ENCODE peak calls at places on chromosomes 2 and 18, in five cellular contexts. One of them, this sample, is unnamed.

GRCh38 chr2:225998653-225999052 is 599.1 kb downstream of the NYAP2 start:
- DNase-seq in SK-N-SH: no peak
- DNase-seq in K562: no peak
- DNase-seq in HCT116: no peak
- DNase-seq in H1: no peak
- DNase-seq in this sample: no peak

GRCh38 chr2:136439277-136439676 is 321.3 kb upstream of the CXCR4 start:
- DNase-seq in SK-N-SH: no peak
- DNase-seq in K562: no peak
- DNase-seq in HCT116: no peak
- DNase-seq in H1: no peak
- DNase-seq in this sample: no peak

GRCh38 chr18:9210996-9211395 is 74.4 kb downstream of the ANKRD12 start:
- DNase-seq in SK-N-SH: no peak
- DNase-seq in K562: no peak
- DNase-seq in HCT116: no peak
- DNase-seq in H1: no peak
- DNase-seq in this sample: no peak

GRCh38 chr2:26712486-26713465 is 20.3 kb downstream of the KCNK3 start:
- DNase-seq in SK-N-SH: peak
- DNase-seq in K562: no peak
- DNase-seq in HCT116: no peak
- DNase-seq in H1: no peak
- DNase-seq in this sample: no peak

GRCh38 chr18:5646739-5647138 is 102.9 kb upstream of the EPB41L3 start:
- DNase-seq in SK-N-SH: no peak
- DNase-seq in K562: no peak
- DNase-seq in HCT116: no peak
- DNase-seq in H1: no peak
- DNase-seq in this sample: no peak

GRCh38 chr2:98378901-98379300 is 32.6 kb downstream of the CNGA3 start:
- DNase-seq in SK-N-SH: no peak
- DNase-seq in K562: no peak
- DNase-seq in HCT116: no peak
- DNase-seq in H1: peak
- DNase-seq in this sample: no peak

GRCh38 chr2:101420623-101421022 is 33.3 kb upstream of the CREG2 start:
- DNase-seq in SK-N-SH: no peak
- DNase-seq in K562: no peak
- DNase-seq in HCT116: no peak
- DNase-seq in H1: no peak
- DNase-seq in this sample: no peak

GRCh38 chr2:88654714-88655113 is 27.4 kb upstream of the EIF2AK3 start:
- DNase-seq in SK-N-SH: no peak
- DNase-seq in K562: no peak
- DNase-seq in HCT116: no peak
- DNase-seq in H1: no peak
- DNase-seq in this sample: no peak

GRCh38 chr2:96890726-96891385 is 21.0 kb upstream of the SEMA4C start:
- DNase-seq in SK-N-SH: peak
- DNase-seq in K562: no peak
- DNase-seq in HCT116: no peak
- DNase-seq in H1: no peak
- DNase-seq in this sample: no peak

GRCh38 chr2:42192010-42192373 is 22.8 kb downstream of the EML4 start:
- DNase-seq in SK-N-SH: no peak
- DNase-seq in K562: no peak
- DNase-seq in HCT116: no peak
- DNase-seq in H1: no peak
- DNase-seq in this sample: no peak

GRCh38 chr2:10300997-10301945 is 1.4 kb upstream of the HPCAL1 start:
- DNase-seq in SK-N-SH: no peak
- DNase-seq in K562: no peak
- DNase-seq in HCT116: no peak
- DNase-seq in H1: no peak
- DNase-seq in this sample: no peak

GRCh38 chr2:101152195-101153076 is 1.3 kb upstream of the TBC1D8 start:
- DNase-seq in SK-N-SH: peak
- DNase-seq in K562: no peak
- DNase-seq in HCT116: peak
- DNase-seq in H1: peak
- DNase-seq in this sample: peak

GRCh38 chr18:76801567-76802505 is 20.5 kb upstream of the ZNF236 start:
- DNase-seq in SK-N-SH: peak
- DNase-seq in K562: peak
- DNase-seq in HCT116: no peak
- DNase-seq in H1: peak
- DNase-seq in this sample: peak

GRCh38 chr2:120934891-120935338 is 199.2 kb downstream of the GLI2 start:
- DNase-seq in SK-N-SH: no peak
- DNase-seq in K562: no peak
- DNase-seq in HCT116: peak
- DNase-seq in H1: no peak
- DNase-seq in this sample: no peak

GRCh38 chr2:219350938-219351280 is 18.4 kb upstream of the RESP18 start:
- DNase-seq in SK-N-SH: no peak
- DNase-seq in K562: no peak
- DNase-seq in HCT116: no peak
- DNase-seq in H1: no peak
- DNase-seq in this sample: no peak

GRCh38 chr2:219353129-219353528 is 20.6 kb upstream of the RESP18 start:
- DNase-seq in SK-N-SH: no peak
- DNase-seq in K562: no peak
- DNase-seq in HCT116: no peak
- DNase-seq in H1: no peak
- DNase-seq in this sample: no peak

GRCh38 chr2:219354582-219354981 is 22.0 kb upstream of the RESP18 start:
- DNase-seq in SK-N-SH: no peak
- DNase-seq in K562: no peak
- DNase-seq in HCT116: no peak
- DNase-seq in H1: no peak
- DNase-seq in this sample: no peak

GRCh38 chr2:219352448-219353023 is 20.0 kb upstream of the RESP18 start:
- DNase-seq in SK-N-SH: peak
- DNase-seq in K562: peak
- DNase-seq in HCT116: peak
- DNase-seq in H1: peak
- DNase-seq in this sample: peak

DNA sequence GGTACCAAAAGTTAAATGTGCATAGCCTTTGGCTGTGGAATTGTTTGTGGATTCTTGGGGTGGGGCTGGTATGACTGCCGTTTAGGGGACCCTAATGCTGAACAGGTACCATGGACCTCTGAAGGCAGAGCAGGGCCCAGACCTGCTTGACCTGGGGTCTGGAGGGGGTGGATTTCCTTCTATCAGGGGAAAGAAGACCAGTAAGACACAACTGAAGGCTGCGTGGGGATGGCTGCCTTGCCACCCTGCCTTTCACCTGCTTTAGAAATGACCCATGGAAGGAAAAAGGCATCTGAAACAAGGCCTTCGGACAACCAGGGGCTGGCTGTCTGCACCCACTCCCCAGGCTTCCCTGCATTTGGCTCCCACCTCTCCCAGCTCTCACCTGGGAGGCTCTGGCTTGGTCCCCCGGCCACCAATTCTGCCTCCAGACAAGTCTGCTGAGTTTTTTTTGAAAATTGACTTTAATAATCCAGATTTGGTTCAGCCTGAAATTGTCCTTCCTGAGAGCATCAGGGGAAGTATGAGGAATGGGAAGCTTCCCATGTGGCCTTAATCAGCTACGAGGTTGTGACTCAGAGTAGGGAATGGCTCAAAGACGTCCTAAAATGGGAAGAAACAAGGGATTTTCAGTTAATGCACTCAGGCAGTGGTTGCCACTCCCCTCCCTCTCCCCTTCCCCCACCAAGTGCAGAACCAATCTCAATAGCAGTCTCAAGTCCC is 17.8 kb upstream of the RESP18 start:
- DNase-seq in SK-N-SH: no peak
- DNase-seq in K562: no peak
- DNase-seq in HCT116: no peak
- DNase-seq in H1: no peak
- DNase-seq in this sample: no peak
- TF ChIP-seq JUND in SK-N-SH: no peak
- TF ChIP-seq JUND in K562: no peak
- TF ChIP-seq JUND in HCT116: no peak
- TF ChIP-seq JUND in H1: no peak
- TF ChIP-seq JUND in this sample: no peak

GRCh38 chr2:135255208-135255607 is 203.1 kb downstream of the RAB3GAP1 start:
- DNase-seq in SK-N-SH: no peak
- DNase-seq in K562: no peak
- DNase-seq in HCT116: no peak
- DNase-seq in H1: no peak
- DNase-seq in this sample: no peak

GRCh38 chr2:135258193-135258592 is 206.1 kb downstream of the RAB3GAP1 start:
- DNase-seq in SK-N-SH: no peak
- DNase-seq in K562: no peak
- DNase-seq in HCT116: no peak
- DNase-seq in H1: no peak
- DNase-seq in this sample: peak

GRCh38 chr2:135256531-135257258 is 204.6 kb downstream of the RAB3GAP1 start:
- DNase-seq in SK-N-SH: no peak
- DNase-seq in K562: no peak
- DNase-seq in HCT116: no peak
- DNase-seq in H1: no peak
- DNase-seq in this sample: no peak

GRCh38 chr2:135259116-135259515 is 207.0 kb downstream of the RAB3GAP1 start:
- DNase-seq in SK-N-SH: no peak
- DNase-seq in K562: no peak
- DNase-seq in HCT116: no peak
- DNase-seq in H1: no peak
- DNase-seq in this sample: no peak

GRCh38 chr2:135257383-135258090 is 205.4 kb downstream of the RAB3GAP1 start:
- DNase-seq in SK-N-SH: no peak
- DNase-seq in K562: no peak
- DNase-seq in HCT116: no peak
- DNase-seq in H1: no peak
- DNase-seq in this sample: no peak
- TF ChIP-seq JUND in SK-N-SH: no peak
- TF ChIP-seq JUND in K562: no peak
- TF ChIP-seq JUND in HCT116: no peak
- TF ChIP-seq JUND in H1: no peak
- TF ChIP-seq JUND in this sample: no peak

GRCh38 chr18:12934454-12935071 is 13.2 kb upstream of the SEH1L start:
- DNase-seq in SK-N-SH: peak
- DNase-seq in K562: peak
- DNase-seq in HCT116: peak
- DNase-seq in H1: peak
- DNase-seq in this sample: peak

GRCh38 chr18:12928149-12928548 is 19.7 kb upstream of the SEH1L start:
- DNase-seq in SK-N-SH: peak
- DNase-seq in K562: no peak
- DNase-seq in HCT116: no peak
- DNase-seq in H1: no peak
- DNase-seq in this sample: no peak

GRCh38 chr18:12930908-12931307 is 16.9 kb upstream of the SEH1L start:
- DNase-seq in SK-N-SH: no peak
- DNase-seq in K562: no peak
- DNase-seq in HCT116: no peak
- DNase-seq in H1: no peak
- DNase-seq in this sample: no peak

GRCh38 chr18:12929477-12930083 is 18.2 kb upstream of the SEH1L start:
- DNase-seq in SK-N-SH: no peak
- DNase-seq in K562: no peak
- DNase-seq in HCT116: no peak
- DNase-seq in H1: no peak
- DNase-seq in this sample: no peak

GRCh38 chr18:12933323-12933722 is 14.5 kb upstream of the SEH1L start:
- DNase-seq in SK-N-SH: no peak
- DNase-seq in K562: no peak
- DNase-seq in HCT116: no peak
- DNase-seq in H1: no peak
- DNase-seq in this sample: no peak
- TF ChIP-seq JUND in SK-N-SH: no peak
- TF ChIP-seq JUND in K562: no peak
- TF ChIP-seq JUND in HCT116: no peak
- TF ChIP-seq JUND in H1: no peak
- TF ChIP-seq JUND in this sample: no peak

GRCh38 chr2:54672587-54673456 is 50.6 kb upstream of the EML6 start:
- DNase-seq in SK-N-SH: no peak
- DNase-seq in K562: no peak
- DNase-seq in HCT116: no peak
- DNase-seq in H1: peak
- DNase-seq in this sample: peak
- TF ChIP-seq JUND in SK-N-SH: no peak
- TF ChIP-seq JUND in K562: no peak
- TF ChIP-seq JUND in HCT116: no peak
- TF ChIP-seq JUND in H1: no peak
- TF ChIP-seq JUND in this sample: no peak

GRCh38 chr2:122094557-122094956 is 339.1 kb downstream of the TSN start:
- DNase-seq in SK-N-SH: no peak
- DNase-seq in K562: no peak
- DNase-seq in HCT116: no peak
- DNase-seq in H1: no peak
- DNase-seq in this sample: no peak

GRCh38 chr2:122100371-122101150 is 345.1 kb downstream of the TSN start:
- DNase-seq in SK-N-SH: no peak
- DNase-seq in K562: no peak
- DNase-seq in HCT116: no peak
- DNase-seq in H1: no peak
- DNase-seq in this sample: no peak

GRCh38 chr2:122098301-122098700 is 342.9 kb downstream of the TSN start:
- DNase-seq in SK-N-SH: no peak
- DNase-seq in K562: no peak
- DNase-seq in HCT116: no peak
- DNase-seq in H1: no peak
- DNase-seq in this sample: no peak

GRCh38 chr2:122101319-122101718 is 345.9 kb downstream of the TSN start:
- DNase-seq in SK-N-SH: no peak
- DNase-seq in K562: no peak
- DNase-seq in HCT116: no peak
- DNase-seq in H1: no peak
- DNase-seq in this sample: no peak

GRCh38 chr2:122096788-122097187 is 341.3 kb downstream of the TSN start:
- DNase-seq in SK-N-SH: no peak
- DNase-seq in K562: no peak
- DNase-seq in HCT116: no peak
- DNase-seq in H1: no peak
- DNase-seq in this sample: no peak
- TF ChIP-seq JUND in SK-N-SH: no peak
- TF ChIP-seq JUND in K562: no peak
- TF ChIP-seq JUND in HCT116: no peak
- TF ChIP-seq JUND in H1: no peak
- TF ChIP-seq JUND in this sample: no peak

This sample was measured in T47D.